ENCODE peak calls at places on chromosomes 16 and 17, in six cellular contexts. T, M, W, P, O and N are unnamed samples.

GRCh38 chr16:81616321-81617020 is 162.6 kb upstream of the PLCG2 start:
- DNase-seq in T (no peak), M (peak; percentile 73), W (no peak), P (no peak), O (peak; percentile 50), N (no peak)

GRCh38 chr17:62892870-62893338 is 73.1 kb upstream of the TANC2 start:
- DNase-seq in T (peak; percentile 42), M (peak; percentile 41), W (peak; percentile 71), P (no peak), O (no peak), N (peak; percentile 22)

GRCh38 chr16:50699345-50700159 is 6.1 kb downstream of the NOD2 start:
- DNase-seq in T (no peak), M (no peak), W (no peak), P (no peak), O (no peak), N (no peak)

GRCh38 chr17:28151001-28151400 is 108.5 kb downstream of the NLK start:
- DNase-seq in T (no peak), M (no peak), W (no peak), P (no peak), O (no peak), N (no peak)

GRCh38 chr16:19330801-19331484 is 45.4 kb downstream of the CLEC19A start:
- DNase-seq in T (no peak), M (no peak), W (no peak), P (no peak), O (no peak), N (no peak)

GRCh38 chr17:78537217-78537860 is 39.9 kb downstream of the DNAH17 start:
- DNase-seq in T (no peak), M (no peak), W (no peak), P (no peak), O (no peak), N (no peak)

GRCh38 chr17:56887552-56888467 is 26.0 kb downstream of the TRIM25 start:
- DNase-seq in T (no peak), M (no peak), W (no peak), P (no peak), O (no peak), N (no peak)

GRCh38 chr16:84144301-84144858 is 597 bp downstream of the HSDL1 start:
- DNase-seq in T (peak; percentile 42), M (peak; percentile 29), W (no peak), P (no peak), O (peak; percentile 11), N (peak; percentile 36)

GRCh38 chr16:57764341-57765159 is 29.0 kb downstream of the KATNB1 start:
- DNase-seq in T (peak; percentile 93), M (peak; percentile 91), W (no peak), P (no peak), O (no peak), N (no peak)

GRCh38 chr17:36686123-36686669 is 84.8 kb downstream of the MRM1 start:
- DNase-seq in T (no peak), M (no peak), W (no peak), P (no peak), O (no peak), N (no peak)

GRCh38 chr17:10094806-10095205 is 103.6 kb downstream of the GAS7 start:
- DNase-seq in T (no peak), M (no peak), W (no peak), P (peak; percentile 52), O (no peak), N (no peak)

GRCh38 chr17:44926841-44927525 is 11.7 kb upstream of the GFAP start:
- DNase-seq in T (no peak), M (no peak), W (no peak), P (no peak), O (no peak), N (no peak)

GRCh38 chr17:61007980-61008379 is 330.3 kb downstream of the BCAS3 start:
- DNase-seq in T (no peak), M (no peak), W (no peak), P (no peak), O (no peak), N (no peak)

GRCh38 chr17:39281806-39282205 is 56.1 kb upstream of the STAC2 start:
- DNase-seq in T (no peak), M (no peak), W (no peak), P (no peak), O (no peak), N (no peak)

GRCh38 chr16:88333645-88334516 is 48.9 kb upstream of the ZNF469 start:
- DNase-seq in T (no peak), M (no peak), W (no peak), P (no peak), O (no peak), N (no peak)

GRCh38 chr16:24116989-24117388 is 139.1 kb upstream of the CACNG3 start:
- DNase-seq in T (no peak), M (no peak), W (no peak), P (no peak), O (no peak), N (no peak)

GRCh38 chr16:85390511-85391174 is 222.5 kb upstream of the GSE1 start:
- DNase-seq in T (peak; percentile 93), M (no peak), W (no peak), P (peak; percentile 86), O (no peak), N (peak; percentile 93)

GRCh38 chr17:28755486-28755885 is 11.7 kb downstream of the TRAF4 start:
- DNase-seq in T (no peak), M (no peak), W (no peak), P (no peak), O (no peak), N (no peak)

GRCh38 chr17:73257516-73257915 is 4.2 kb downstream of the CPSF4L start:
- DNase-seq in T (no peak), M (no peak), W (no peak), P (no peak), O (no peak), N (no peak)

GRCh38 chr17:79970576-79971068 is 65.0 kb downstream of the TBC1D16 start:
- DNase-seq in T (no peak), M (peak; percentile 61), W (peak; percentile 61), P (peak; percentile 35), O (no peak), N (peak; percentile 47)

GRCh38 chr17:67575325-67575724 is 142.4 kb upstream of the NOL11 start:
- DNase-seq in T (no peak), M (no peak), W (no peak), P (no peak), O (no peak), N (no peak)

GRCh38 chr17:50686494-50687199 is 21.1 kb downstream of the ANKRD40 start:
- DNase-seq in T (peak; percentile 77), M (no peak), W (no peak), P (peak; percentile 85), O (no peak), N (peak; percentile 68)